ENCODE peak calls at places on chromosomes 5 and 9, in eight cellular contexts. One of them, this sample, is unnamed. For H3K4me1, the result is how much of the 10 kb centered on the place peaks cover.

GRCh38 chr9:9122230-9122875 is 1322.8 kb upstream of the DMAC1 start:
- DNase-seq in mesendoderm: no peak
- DNase-seq in astrocyte: no peak
- DNase-seq in fibroblast of lung: no peak
- DNase-seq in HCT116: no peak
- DNase-seq in keratinocyte: no peak
- DNase-seq in SK-N-SH: no peak
- DNase-seq in mesenchymal stem cell: no peak
- DNase-seq in this sample: no peak

GRCh38 chr5:57683036-57683600 is 200.5 kb upstream of the ACTBL2 start:
- DNase-seq in mesenchymal stem cell: no peak
- DNase-seq in mesendoderm: no peak
- DNase-seq in HCT116: no peak
- DNase-seq in keratinocyte: no peak
- DNase-seq in astrocyte: no peak
- DNase-seq in SK-N-SH: no peak
- DNase-seq in fibroblast of lung: peak
- DNase-seq in this sample: no peak

GRCh38 chr9:73357607-73358006 is 205.9 kb downstream of the ANXA1 start:
- DNase-seq in mesendoderm: no peak
- DNase-seq in SK-N-SH: no peak
- DNase-seq in HCT116: no peak
- DNase-seq in keratinocyte: no peak
- DNase-seq in astrocyte: no peak
- DNase-seq in mesenchymal stem cell: no peak
- DNase-seq in fibroblast of lung: no peak
- DNase-seq in this sample: no peak

GRCh38 chr5:27328480-27328879 is 290.1 kb upstream of the CDH9 start:
- DNase-seq in mesendoderm: no peak
- DNase-seq in keratinocyte: no peak
- DNase-seq in astrocyte: peak
- DNase-seq in SK-N-SH: no peak
- DNase-seq in fibroblast of lung: peak
- DNase-seq in HCT116: no peak
- DNase-seq in mesenchymal stem cell: peak
- DNase-seq in this sample: no peak

GRCh38 chr5:66343370-66344071 is 199.4 kb downstream of the SREK1 start:
- DNase-seq in keratinocyte: no peak
- DNase-seq in mesenchymal stem cell: no peak
- DNase-seq in SK-N-SH: no peak
- DNase-seq in HCT116: no peak
- DNase-seq in mesendoderm: no peak
- DNase-seq in astrocyte: no peak
- DNase-seq in fibroblast of lung: no peak
- DNase-seq in this sample: no peak

GRCh38 chr9:72978724-72979123 is 25.9 kb upstream of the ALDH1A1 start:
- DNase-seq in fibroblast of lung: peak
- DNase-seq in HCT116: no peak
- DNase-seq in mesenchymal stem cell: no peak
- DNase-seq in keratinocyte: no peak
- DNase-seq in astrocyte: peak
- DNase-seq in mesendoderm: no peak
- DNase-seq in SK-N-SH: no peak
- DNase-seq in this sample: no peak

GRCh38 chr9:77735515-77735914 is 87.4 kb upstream of the GNA14 start:
- DNase-seq in SK-N-SH: no peak
- DNase-seq in mesendoderm: peak
- DNase-seq in astrocyte: peak
- DNase-seq in keratinocyte: no peak
- DNase-seq in HCT116: no peak
- DNase-seq in mesenchymal stem cell: no peak
- DNase-seq in fibroblast of lung: peak
- DNase-seq in this sample: no peak

GRCh38 chr5:79878721-79879336 is 112.2 kb downstream of the MTX3 start:
- DNase-seq in fibroblast of lung: no peak
- DNase-seq in mesendoderm: peak
- DNase-seq in HCT116: peak
- DNase-seq in keratinocyte: no peak
- DNase-seq in mesenchymal stem cell: peak
- DNase-seq in astrocyte: no peak
- DNase-seq in SK-N-SH: peak
- DNase-seq in this sample: peak

GRCh38 chr5:14510156-14510734 is 71.3 kb upstream of the OTULINL start:
- DNase-seq in keratinocyte: no peak
- DNase-seq in mesendoderm: no peak
- DNase-seq in SK-N-SH: no peak
- DNase-seq in mesenchymal stem cell: no peak
- DNase-seq in fibroblast of lung: no peak
- DNase-seq in astrocyte: no peak
- DNase-seq in HCT116: no peak
- DNase-seq in this sample: peak

GRCh38 chr5:139985733-139986132 is 57.4 kb downstream of the NRG2 start:
- DNase-seq in SK-N-SH: no peak
- DNase-seq in keratinocyte: peak
- DNase-seq in fibroblast of lung: peak
- DNase-seq in mesendoderm: peak
- DNase-seq in mesenchymal stem cell: peak
- DNase-seq in astrocyte: peak
- DNase-seq in HCT116: peak
- DNase-seq in this sample: no peak

GRCh38 chr9:27664136-27664819 is 91.0 kb upstream of the C9orf72 start:
- DNase-seq in HCT116: no peak
- DNase-seq in fibroblast of lung: no peak
- DNase-seq in astrocyte: no peak
- DNase-seq in keratinocyte: no peak
- DNase-seq in mesendoderm: no peak
- DNase-seq in SK-N-SH: no peak
- DNase-seq in mesenchymal stem cell: no peak
- DNase-seq in this sample: no peak

GRCh38 chr5:149212203-149212951 is 59.3 kb upstream of the AFAP1L1 start:
- DNase-seq in mesendoderm: no peak
- DNase-seq in SK-N-SH: no peak
- DNase-seq in fibroblast of lung: peak
- DNase-seq in astrocyte: peak
- DNase-seq in HCT116: no peak
- DNase-seq in mesenchymal stem cell: peak
- DNase-seq in keratinocyte: no peak
- DNase-seq in this sample: no peak

GRCh38 chr9:129640086-129640870 is 1.7 kb downstream of the ASB6 start:
- DNase-seq in SK-N-SH: peak
- DNase-seq in HCT116: no peak
- DNase-seq in fibroblast of lung: peak
- DNase-seq in keratinocyte: no peak
- DNase-seq in astrocyte: peak
- DNase-seq in mesendoderm: no peak
- DNase-seq in mesenchymal stem cell: peak
- DNase-seq in this sample: no peak

GRCh38 chr9:14066815-14067214 is 247.1 kb downstream of the NFIB start:
- DNase-seq in fibroblast of lung: no peak
- DNase-seq in SK-N-SH: no peak
- DNase-seq in HCT116: no peak
- DNase-seq in astrocyte: no peak
- DNase-seq in keratinocyte: no peak
- DNase-seq in mesenchymal stem cell: no peak
- DNase-seq in mesendoderm: no peak
- DNase-seq in this sample: no peak

GRCh38 chr9:10252174-10252573 is 360.6 kb downstream of the PTPRD start:
- DNase-seq in keratinocyte: no peak
- DNase-seq in HCT116: no peak
- DNase-seq in astrocyte: peak
- DNase-seq in fibroblast of lung: peak
- DNase-seq in mesendoderm: no peak
- DNase-seq in SK-N-SH: no peak
- DNase-seq in mesenchymal stem cell: peak
- DNase-seq in this sample: no peak

GRCh38 chr9:83062011-83062652 is 810 bp downstream of the RASEF start:
- DNase-seq in astrocyte: peak
- DNase-seq in keratinocyte: no peak
- DNase-seq in mesendoderm: peak
- DNase-seq in fibroblast of lung: peak
- DNase-seq in mesenchymal stem cell: peak
- DNase-seq in HCT116: no peak
- DNase-seq in SK-N-SH: peak
- DNase-seq in this sample: no peak

GRCh38 chr9:101050650-101051049 is 22.1 kb downstream of the PLPPR1 start:
- DNase-seq in HCT116: no peak
- DNase-seq in keratinocyte: no peak
- DNase-seq in mesenchymal stem cell: no peak
- DNase-seq in fibroblast of lung: no peak
- DNase-seq in mesendoderm: no peak
- DNase-seq in astrocyte: no peak
- DNase-seq in SK-N-SH: no peak
- DNase-seq in this sample: no peak

DNA sequence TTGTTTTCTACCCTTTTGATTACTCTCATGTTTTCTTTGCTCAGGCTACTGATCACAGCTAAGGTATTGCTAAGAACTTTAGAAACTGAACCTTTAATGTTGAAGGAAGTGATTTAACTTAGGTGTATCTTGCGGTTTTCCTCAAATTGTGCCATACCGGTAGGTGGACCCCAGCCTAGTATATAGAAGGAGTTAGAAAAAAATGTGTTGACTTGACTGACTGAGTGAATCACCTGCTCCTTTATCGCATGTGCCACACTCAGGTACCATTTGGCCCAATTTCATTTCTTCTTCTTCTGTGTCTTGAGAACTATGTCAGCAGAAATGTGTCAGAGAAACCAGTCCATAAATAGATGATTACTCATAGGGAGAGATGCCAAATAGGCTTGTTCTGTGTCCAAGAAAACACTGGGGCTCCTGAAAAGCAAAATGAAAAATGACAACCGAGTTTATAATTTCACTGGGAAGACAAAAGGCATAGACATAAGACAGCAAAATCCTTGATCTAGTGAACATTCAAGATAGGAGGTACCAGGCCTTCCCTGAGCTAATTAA is 19.4 kb downstream of the PLPPR1 start:
- DNase-seq in astrocyte: no peak
- DNase-seq in keratinocyte: no peak
- DNase-seq in mesendoderm: no peak
- DNase-seq in HCT116: no peak
- DNase-seq in mesenchymal stem cell: no peak
- DNase-seq in fibroblast of lung: no peak
- DNase-seq in SK-N-SH: no peak
- DNase-seq in this sample: no peak
- H3K4me2 ChIP-seq in astrocyte: no peak
- H3K4me2 ChIP-seq in keratinocyte: no peak
- H3K4me2 ChIP-seq in mesendoderm: no peak
- H3K4me2 ChIP-seq in HCT116: no peak
- H3K4me2 ChIP-seq in mesenchymal stem cell: no peak
- H3K4me2 ChIP-seq in fibroblast of lung: no peak
- H3K4me2 ChIP-seq in SK-N-SH: no peak
- H3K4me2 ChIP-seq in this sample: no peak

GRCh38 chr9:131447148-131447547 is 53.3 kb downstream of the PRRC2B start:
- DNase-seq in mesendoderm: no peak
- DNase-seq in astrocyte: peak
- DNase-seq in fibroblast of lung: peak
- DNase-seq in mesenchymal stem cell: no peak
- DNase-seq in keratinocyte: no peak
- DNase-seq in SK-N-SH: no peak
- DNase-seq in HCT116: no peak
- DNase-seq in this sample: no peak

GRCh38 chr9:131448818-131449217 is 53.9 kb upstream of the POMT1 start:
- DNase-seq in fibroblast of lung: no peak
- DNase-seq in astrocyte: no peak
- DNase-seq in mesenchymal stem cell: no peak
- DNase-seq in HCT116: no peak
- DNase-seq in keratinocyte: no peak
- DNase-seq in mesendoderm: no peak
- DNase-seq in SK-N-SH: no peak
- DNase-seq in this sample: no peak

GRCh38 chr9:131446276-131446675 is 52.4 kb downstream of the PRRC2B start:
- DNase-seq in mesenchymal stem cell: no peak
- DNase-seq in keratinocyte: no peak
- DNase-seq in SK-N-SH: no peak
- DNase-seq in fibroblast of lung: no peak
- DNase-seq in HCT116: no peak
- DNase-seq in astrocyte: no peak
- DNase-seq in mesendoderm: no peak
- DNase-seq in this sample: no peak

GRCh38 chr9:131449276-131449675 is 53.4 kb upstream of the POMT1 start:
- DNase-seq in mesenchymal stem cell: no peak
- DNase-seq in SK-N-SH: no peak
- DNase-seq in keratinocyte: no peak
- DNase-seq in mesendoderm: no peak
- DNase-seq in astrocyte: no peak
- DNase-seq in HCT116: no peak
- DNase-seq in fibroblast of lung: no peak
- DNase-seq in this sample: no peak

DNA sequence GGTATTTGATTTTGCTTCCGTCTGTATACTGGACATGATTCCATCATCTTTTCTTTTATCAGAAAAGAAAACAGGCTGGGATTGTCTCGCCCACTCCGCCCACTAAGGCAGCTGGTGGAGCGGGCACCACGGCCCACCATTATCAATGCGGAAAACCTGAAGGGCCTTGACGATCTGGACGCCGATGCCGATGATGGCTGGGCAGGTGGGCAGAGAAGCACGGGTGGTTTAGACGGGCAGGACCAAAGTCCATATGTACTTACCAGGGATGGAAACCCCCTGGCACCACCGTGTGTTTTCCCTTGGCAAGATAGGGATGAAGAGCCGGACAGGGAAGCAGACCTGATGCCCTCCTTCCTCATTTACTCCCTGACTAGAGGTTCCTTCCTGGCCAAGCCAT is 53.7 kb downstream of the PRRC2B start:
- DNase-seq in keratinocyte: no peak
- DNase-seq in mesendoderm: no peak
- DNase-seq in fibroblast of lung: no peak
- DNase-seq in mesenchymal stem cell: no peak
- DNase-seq in HCT116: no peak
- DNase-seq in SK-N-SH: no peak
- DNase-seq in astrocyte: no peak
- DNase-seq in this sample: no peak
- H3K4me1 ChIP-seq in keratinocyte: under half
- H3K4me1 ChIP-seq in mesendoderm: under half
- H3K4me1 ChIP-seq in fibroblast of lung: under half
- H3K4me1 ChIP-seq in mesenchymal stem cell: under half
- H3K4me1 ChIP-seq in HCT116: under half
- H3K4me1 ChIP-seq in SK-N-SH: under half
- H3K4me1 ChIP-seq in astrocyte: under half
- H3K4me1 ChIP-seq in this sample: under half

DNA sequence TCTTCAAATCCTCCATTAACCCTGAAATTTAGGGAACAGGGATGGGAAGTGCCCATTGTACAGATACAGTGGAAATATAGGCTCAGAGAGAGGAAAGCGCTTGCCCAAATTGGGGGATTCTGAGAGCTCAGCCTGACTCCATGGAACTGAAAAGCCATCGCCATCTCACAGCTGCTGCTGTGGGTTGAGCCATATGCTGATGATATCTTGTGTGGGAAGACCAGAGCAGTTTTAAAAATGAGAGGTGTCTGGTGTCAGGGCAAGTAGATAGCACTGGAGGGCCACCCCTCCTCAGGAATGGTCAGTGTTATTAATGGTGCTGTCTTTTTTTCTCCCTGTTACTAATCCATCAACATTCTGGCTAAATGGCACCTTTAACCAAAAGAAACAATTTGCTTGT is 50.9 kb upstream of the C5orf58 start:
- DNase-seq in fibroblast of lung: peak
- DNase-seq in SK-N-SH: peak
- DNase-seq in astrocyte: peak
- DNase-seq in HCT116: no peak
- DNase-seq in keratinocyte: no peak
- DNase-seq in mesendoderm: no peak
- DNase-seq in mesenchymal stem cell: no peak
- DNase-seq in this sample: no peak
- H3K4me3 ChIP-seq in fibroblast of lung: no peak
- H3K4me3 ChIP-seq in SK-N-SH: no peak
- H3K4me3 ChIP-seq in astrocyte: no peak
- H3K4me3 ChIP-seq in HCT116: no peak
- H3K4me3 ChIP-seq in keratinocyte: no peak
- H3K4me3 ChIP-seq in mesendoderm: no peak
- H3K4me3 ChIP-seq in mesenchymal stem cell: no peak
- H3K4me3 ChIP-seq in this sample: no peak

GRCh38 chr9:29297592-29297991 is 1724.3 kb upstream of the C9orf72 start:
- DNase-seq in fibroblast of lung: no peak
- DNase-seq in mesenchymal stem cell: no peak
- DNase-seq in SK-N-SH: no peak
- DNase-seq in mesendoderm: no peak
- DNase-seq in keratinocyte: no peak
- DNase-seq in astrocyte: no peak
- DNase-seq in HCT116: no peak
- DNase-seq in this sample: no peak
- H3K4me2 ChIP-seq in fibroblast of lung: no peak
- H3K4me2 ChIP-seq in mesenchymal stem cell: no peak
- H3K4me2 ChIP-seq in SK-N-SH: no peak
- H3K4me2 ChIP-seq in mesendoderm: no peak
- H3K4me2 ChIP-seq in keratinocyte: no peak
- H3K4me2 ChIP-seq in astrocyte: no peak
- H3K4me2 ChIP-seq in HCT116: no peak
- H3K4me2 ChIP-seq in this sample: no peak